ENCODE peak calls at places on chromosome 17, in seven cellular contexts. S is activated B cell treated with CpG ODN at 0.5 μM for 24 hours, O is progenitor cell of endocrine pancreas, C is esophagus squamous epithelium, R is GM10248, V is A549, K is natural killer cell. D is an unnamed sample.

GRCh38 chr17:77735341-77736206 is 222.9 kb upstream of the TNRC6C start:
- DNase-seq in V (no peak), K (no peak), O (peak; percentile 5), C (no peak), R (no peak), S (no peak), D (no peak)

GRCh38 chr17:47733414-47734288 is 615 bp downstream of the TBX21 start:
- DNase-seq in O (no peak), C (no peak), V (no peak), S (peak; percentile 48), K (no peak), R (no peak), D (no peak)

GRCh38 chr17:8212312-8213180 is 2.2 kb upstream of the AURKB start:
- DNase-seq in O (no peak), V (no peak), K (no peak), R (no peak), S (no peak), C (no peak), D (no peak)

GRCh38 chr17:50184057-50184456 is 17.4 kb downstream of the COL1A1 start:
- DNase-seq in V (no peak), S (no peak), R (no peak), C (no peak), K (no peak), O (no peak), D (no peak)

GRCh38 chr17:47694818-47695663 is 1.1 kb downstream of the TBKBP1 start:
- DNase-seq in R (peak; percentile 50), S (peak; percentile 52), O (no peak), V (no peak), K (no peak), C (no peak), D (no peak)

GRCh38 chr17:65022751-65023421 is 33.7 kb downstream of the GNA13 start:
- DNase-seq in S (no peak), O (no peak), C (no peak), V (no peak), K (no peak), R (peak; percentile 76), D (no peak)

GRCh38 chr17:14308965-14309879 is 8.3 kb downstream of the HS3ST3B1 start:
- DNase-seq in V (peak; percentile 39), O (peak; percentile 98), R (peak; percentile 82), S (peak; percentile 74), C (peak; percentile 24), K (peak; percentile 95), D (peak; percentile 57)

GRCh38 chr17:74780443-74781238 is 4.5 kb upstream of the NAT9 start:
- DNase-seq in C (no peak), R (no peak), S (no peak), O (no peak), K (peak; percentile 35), V (peak; percentile 76), D (no peak)

GRCh38 chr17:57186231-57187019 is 69.9 kb upstream of the MSI2 start:
- DNase-seq in V (no peak), O (no peak), K (no peak), S (no peak), R (no peak), C (no peak), D (no peak)

GRCh38 chr17:48261297-48261880 is 153.8 kb downstream of the SNX11 start:
- DNase-seq in S (no peak), K (no peak), O (no peak), V (peak; percentile 92), C (no peak), R (no peak), D (no peak)

GRCh38 chr17:59558953-59559352 is 6.5 kb upstream of the DHX40 start:
- DNase-seq in K (no peak), S (no peak), R (no peak), O (no peak), V (no peak), C (no peak), D (no peak)

GRCh38 chr17:4808378-4808767 is 1.4 kb downstream of the PLD2 start:
- DNase-seq in S (no peak), C (no peak), O (no peak), K (no peak), R (no peak), V (no peak), D (no peak)

GRCh38 chr17:31533546-31534155 is 142.2 kb downstream of the RAB11FIP4 start:
- DNase-seq in K (no peak), S (no peak), V (peak; percentile 45), C (no peak), R (no peak), O (no peak), D (peak; percentile 69)

GRCh38 chr17:4947411-4948165 is 742 bp downstream of the PFN1 start:
- DNase-seq in K (peak; percentile 69), S (peak; percentile 66), O (peak; percentile 36), V (peak; percentile 76), R (peak; percentile 72), C (no peak), D (peak; percentile 59)

GRCh38 chr17:68035131-68035522 is 408 bp upstream of the KPNA2 start:
- DNase-seq in K (no peak), V (no peak), C (peak; percentile 80), S (peak; percentile 77), R (no peak), O (peak; percentile 73), D (no peak)

GRCh38 chr17:80969030-80969673 is 22.5 kb upstream of the CHMP6 start:
- DNase-seq in O (no peak), C (no peak), R (no peak), K (no peak), V (no peak), S (no peak), D (no peak)

GRCh38 chr17:80970762-80971703 is 20.6 kb upstream of the CHMP6 start:
- DNase-seq in K (no peak), O (no peak), R (no peak), C (no peak), V (no peak), S (no peak), D (no peak)

GRCh38 chr17:80968602-80969029 is 23.0 kb upstream of the CHMP6 start:
- DNase-seq in S (no peak), C (no peak), R (no peak), K (no peak), O (no peak), V (no peak), D (no peak)

GRCh38 chr17:80969674-80970043 is 22.0 kb upstream of the CHMP6 start:
- DNase-seq in O (no peak), R (no peak), K (no peak), C (no peak), V (no peak), S (no peak), D (no peak)

DNA sequence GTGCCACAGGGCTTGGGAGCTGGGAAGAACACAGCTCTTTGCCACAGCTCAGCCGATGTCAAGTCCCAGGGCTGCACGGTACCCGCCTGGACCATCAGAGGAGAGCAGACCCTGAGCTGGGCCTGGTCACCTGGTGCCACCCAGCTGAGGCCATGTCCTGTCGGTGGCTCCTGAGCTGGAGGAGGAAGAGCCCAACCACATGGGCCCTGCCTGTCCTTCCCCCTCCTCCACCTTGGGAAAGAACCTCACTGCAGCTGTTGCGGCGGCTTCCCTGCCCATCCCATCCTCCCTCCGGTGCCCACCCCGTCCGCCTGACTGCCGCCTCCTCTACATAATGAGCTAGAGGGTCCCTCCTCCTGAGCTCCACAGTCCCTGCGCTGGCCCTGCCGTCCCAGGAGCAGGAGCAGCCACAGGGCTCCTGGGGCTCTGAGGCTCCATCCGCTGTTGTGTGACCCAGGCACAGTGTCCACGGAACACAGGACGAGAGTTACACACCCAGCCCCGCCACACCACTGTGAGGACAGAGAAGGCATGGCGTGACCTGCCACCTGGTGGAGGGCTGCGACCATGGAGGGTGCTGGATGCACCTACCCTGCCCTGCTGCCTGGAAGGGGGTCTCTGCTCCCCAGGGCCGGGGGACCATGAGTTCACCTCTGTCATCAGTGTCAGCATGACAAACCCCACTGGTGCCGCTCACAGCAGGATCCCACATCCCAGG is 21.4 kb upstream of the CHMP6 start:
- DNase-seq in K (no peak), C (no peak), O (no peak), R (peak; percentile 82), V (peak; percentile 44), S (peak; percentile 58), D (peak; percentile 66)
- TF ChIP-seq CTCF in K (peak; percentile 30), C (peak; percentile 55), O (peak; percentile 51), R (peak; percentile 60), V (peak; percentile 37), S (no peak), D (peak; percentile 57)

GRCh38 chr17:44733753-44734152 is 25.0 kb upstream of the ADAM11 start:
- DNase-seq in V (peak; percentile 57), O (no peak), K (no peak), S (no peak), C (no peak), R (no peak), D (no peak)
- TF ChIP-seq CTCF in V (peak; percentile 31), O (peak; percentile 48), K (no peak), S (no peak), C (no peak), R (peak; percentile 4), D (peak; percentile 37)

DNA sequence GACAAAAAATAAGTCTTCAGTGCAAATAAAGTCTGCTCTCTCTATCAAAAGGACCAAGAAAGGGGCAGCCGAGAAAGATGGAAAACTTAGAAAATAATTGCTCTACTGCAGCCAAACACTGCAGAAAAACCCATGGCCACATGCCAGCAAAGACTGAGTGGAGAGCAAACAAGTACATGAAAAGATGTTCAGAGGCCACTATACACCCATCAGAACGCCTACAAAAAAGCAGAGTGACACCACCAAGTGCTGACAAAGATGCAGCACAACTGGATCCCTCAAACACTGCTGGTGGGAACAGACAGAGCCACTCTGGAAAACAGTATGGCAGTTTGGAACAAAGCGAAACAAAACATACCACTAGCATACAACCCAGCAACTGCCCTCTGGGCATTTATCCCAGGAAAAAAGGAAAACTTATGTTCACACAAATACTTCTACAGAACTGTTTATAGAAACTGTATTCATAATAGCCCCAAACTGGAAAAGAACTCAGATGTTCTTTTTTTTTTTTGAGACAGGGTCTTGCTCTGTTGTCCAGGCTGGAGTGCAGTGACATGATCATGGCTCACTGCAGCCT is 36.7 kb downstream of the KIAA0753 start:
- DNase-seq in S (no peak), V (peak; percentile 23), C (no peak), R (no peak), K (no peak), O (no peak), D (no peak)
- TF ChIP-seq CTCF in S (no peak), V (no peak), C (no peak), R (no peak), K (no peak), O (no peak), D (no peak)

GRCh38 chr17:33334703-33335102 is 41.6 kb upstream of the ASIC2 start:
- DNase-seq in C (no peak), O (no peak), K (no peak), V (no peak), R (no peak), S (no peak), D (no peak)

GRCh38 chr17:33328129-33328528 is 35.0 kb upstream of the ASIC2 start:
- DNase-seq in V (no peak), R (no peak), C (no peak), S (no peak), O (peak; percentile 37), K (no peak), D (no peak)

GRCh38 chr17:33335491-33336173 is 42.5 kb upstream of the ASIC2 start:
- DNase-seq in O (no peak), R (no peak), C (no peak), S (no peak), K (no peak), V (peak; percentile 33), D (no peak)

DNA sequence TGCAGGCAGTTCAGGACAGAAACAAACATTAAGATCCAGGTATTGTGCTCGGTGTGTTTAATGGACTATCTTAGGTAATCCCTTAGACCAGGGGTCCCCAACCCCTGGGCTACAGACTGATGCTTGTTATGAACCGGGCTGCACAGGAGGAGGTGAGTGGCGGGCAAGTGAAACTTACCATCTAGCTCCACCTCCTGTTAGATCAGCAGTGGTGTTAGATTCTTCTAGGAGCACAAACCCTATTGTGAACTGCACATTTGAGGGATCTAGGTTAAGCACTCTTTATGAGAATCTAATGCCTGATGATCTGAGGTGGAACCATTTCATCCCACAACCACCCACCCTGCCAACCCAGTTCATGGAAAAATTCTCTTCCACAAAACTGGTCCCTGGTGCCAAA is 37.8 kb upstream of the ASIC2 start:
- DNase-seq in R (no peak), C (no peak), S (no peak), K (no peak), V (peak; percentile 9), O (no peak), D (no peak)
- TF ChIP-seq CTCF in R (no peak), C (no peak), S (no peak), K (no peak), V (no peak), O (no peak), D (no peak)

D was measured in D721Med.